ENCODE peak calls at places on chromosomes 5 and 9, in nine cellular contexts. Q is LoVo; Y is activated CD4-positive, alpha-beta T cell treated with anti-CD3 and anti-CD28 coated beads, Interleukin-2, amount 10 ng/mL, durations not matched to agents 7 days and 5 days; S is iris pigment epithelial cell; D is astrocyte; F is caudate nucleus; B is CD8-positive, alpha-beta memory T cell; Z is HuH-7.5; M is nucleus accumbens. G is an unnamed sample.

GRCh38 chr5:74055446-74056097 is 429.6 kb downstream of the ARHGEF28 start:
- DNase-seq in D (no peak), Y (no peak), B (no peak), F (no peak), Q (no peak), S (no peak), M (no peak), Z (no peak), G (no peak)

GRCh38 chr9:128702949-128703615 is 779 bp downstream of the PKN3 start:
- DNase-seq in F (no peak), Y (peak; percentile 34), S (no peak), D (no peak), M (no peak), Z (peak; percentile 74), B (no peak), Q (no peak), G (no peak)

GRCh38 chr5:10836991-10837390 is 76.0 kb upstream of the DAP start:
- DNase-seq in S (peak; percentile 84), B (no peak), Q (no peak), D (peak; percentile 85), F (no peak), Z (no peak), M (no peak), Y (no peak), G (no peak)

GRCh38 chr9:73014011-73014410 is 61.2 kb upstream of the ALDH1A1 start:
- DNase-seq in B (no peak), Y (no peak), Z (no peak), F (no peak), Q (no peak), D (no peak), S (no peak), M (no peak), G (no peak)

GRCh38 chr9:137085918-137086530 is 761 bp upstream of the MAN1B1 start:
- DNase-seq in B (no peak), Q (no peak), S (peak; percentile 38), M (no peak), Y (peak; percentile 31), F (no peak), Z (peak; percentile 52), D (no peak), G (no peak)

GRCh38 chr9:124390812-124391658 is 24.2 kb downstream of the PSMB7 start:
- DNase-seq in Q (peak; percentile 14), B (no peak), S (peak; percentile 57), Y (no peak), M (no peak), F (no peak), Z (no peak), D (peak; percentile 24), G (no peak)

GRCh38 chr5:151040211-151040747 is 19.9 kb downstream of the GPX3 start:
- DNase-seq in Z (no peak), B (no peak), S (no peak), M (no peak), D (no peak), Y (no peak), F (no peak), Q (peak; percentile 70), G (no peak)

GRCh38 chr9:97769208-97769607 is 72.1 kb upstream of the XPA start:
- DNase-seq in F (no peak), D (no peak), S (no peak), M (no peak), B (no peak), Q (no peak), Y (no peak), Z (no peak), G (no peak)

GRCh38 chr5:129078247-129078646 is 16.3 kb upstream of the ISOC1 start:
- DNase-seq in Z (no peak), M (no peak), Y (no peak), B (no peak), F (no peak), D (no peak), S (no peak), Q (no peak), G (no peak)

GRCh38 chr5:174735498-174736350 is 11.3 kb downstream of the MSX2 start:
- DNase-seq in Y (no peak), Q (peak; percentile 51), B (no peak), Z (no peak), M (no peak), S (no peak), F (no peak), D (peak; percentile 24), G (no peak)

GRCh38 chr5:2702096-2702879 is 49.2 kb downstream of the IRX2 start:
- DNase-seq in Y (no peak), S (no peak), M (no peak), B (no peak), Z (no peak), F (no peak), Q (no peak), D (no peak), G (no peak)

GRCh38 chr9:133830310-133830709 is 92.2 kb upstream of the SARDH start:
- DNase-seq in B (no peak), Z (no peak), F (no peak), S (no peak), Y (no peak), D (no peak), M (no peak), Q (no peak), G (no peak)